ENCODE peak calls at places on chromosome 10, in five cellular contexts. One of them, this sample, is unnamed.
A peak's percentile ranks its signal among the peaks of the same experiment; 100 is the strongest.

GRCh38 chr10:126972622-126973414 is 67.6 kb downstream of the DOCK1 start:
- DNase-seq in GM12878: no peak
- DNase-seq in HepG2: peak; percentile 90
- DNase-seq in H1: no peak
- DNase-seq in K562: no peak
- DNase-seq in this sample: no peak

GRCh38 chr10:95832216-95833037 is 75.3 kb upstream of the CC2D2B start:
- DNase-seq in GM12878: peak; percentile 99
- DNase-seq in HepG2: no peak
- DNase-seq in H1: no peak
- DNase-seq in K562: no peak
- DNase-seq in this sample: no peak

GRCh38 chr10:120514035-120514620 is 57.1 kb downstream of the PLPP4 start:
- DNase-seq in GM12878: no peak
- DNase-seq in HepG2: peak; percentile 24
- DNase-seq in H1: peak; percentile 15
- DNase-seq in K562: peak; percentile 24
- DNase-seq in this sample: no peak

GRCh38 chr10:62244785-62245595 is 23.7 kb downstream of the RTKN2 start:
- DNase-seq in GM12878: peak; percentile 75
- DNase-seq in HepG2: peak; percentile 67
- DNase-seq in H1: no peak
- DNase-seq in K562: peak; percentile 14
- DNase-seq in this sample: peak; percentile 53

GRCh38 chr10:14705548-14706234 is 69.0 kb downstream of the FAM107B start:
- DNase-seq in GM12878: no peak
- DNase-seq in HepG2: no peak
- DNase-seq in H1: no peak
- DNase-seq in K562: no peak
- DNase-seq in this sample: no peak

GRCh38 chr10:37736120-37736519 is 121.3 kb downstream of the ZNF248 start:
- DNase-seq in GM12878: no peak
- DNase-seq in HepG2: no peak
- DNase-seq in H1: no peak
- DNase-seq in K562: no peak
- DNase-seq in this sample: no peak

GRCh38 chr10:85558533-85558932 is 808.1 kb downstream of the GRID1 start:
- DNase-seq in GM12878: no peak
- DNase-seq in HepG2: no peak
- DNase-seq in H1: no peak
- DNase-seq in K562: no peak
- DNase-seq in this sample: no peak

GRCh38 chr10:127500098-127500497 is 49.0 kb upstream of the NPS start:
- DNase-seq in GM12878: no peak
- DNase-seq in HepG2: no peak
- DNase-seq in H1: no peak
- DNase-seq in K562: no peak
- DNase-seq in this sample: no peak

GRCh38 chr10:86264481-86265231 is 101.9 kb downstream of the GRID1 start:
- DNase-seq in GM12878: no peak
- DNase-seq in HepG2: no peak
- DNase-seq in H1: no peak
- DNase-seq in K562: no peak
- DNase-seq in this sample: no peak

GRCh38 chr10:58412502-58412961 is 27.3 kb downstream of the TFAM start:
- DNase-seq in GM12878: no peak
- DNase-seq in HepG2: peak; percentile 30
- DNase-seq in H1: peak; percentile 36
- DNase-seq in K562: no peak
- DNase-seq in this sample: no peak

GRCh38 chr10:133245439-133246235 is 8.0 kb downstream of the VENTX start:
- DNase-seq in GM12878: no peak
- DNase-seq in HepG2: peak; percentile 41
- DNase-seq in H1: no peak
- DNase-seq in K562: peak; percentile 87
- DNase-seq in this sample: no peak

GRCh38 chr10:22427101-22427500 is 81.8 kb downstream of the SPAG6 start:
- DNase-seq in GM12878: no peak
- DNase-seq in HepG2: no peak
- DNase-seq in H1: no peak
- DNase-seq in K562: peak; percentile 24
- DNase-seq in this sample: peak; percentile 79
- TF ChIP-seq RAD21 in GM12878: no peak
- TF ChIP-seq RAD21 in HepG2: no peak
- TF ChIP-seq RAD21 in H1: no peak
- TF ChIP-seq RAD21 in K562: peak; percentile 17
- TF ChIP-seq RAD21 in this sample: no peak

GRCh38 chr10:21751341-21752310 is 217.6 kb downstream of the MLLT10 start:
- DNase-seq in GM12878: no peak
- DNase-seq in HepG2: no peak
- DNase-seq in H1: peak; percentile 66
- DNase-seq in K562: no peak
- DNase-seq in this sample: peak; percentile 44
- H3K27ac ChIP-seq in GM12878: no peak overlapping the region
- H3K27ac ChIP-seq in HepG2: no peak overlapping the region
- H3K27ac ChIP-seq in H1: peak overlapping the region; percentile 90
- H3K27ac ChIP-seq in K562: no peak overlapping the region
- H3K27ac ChIP-seq in this sample: peak overlapping the region; percentile 59

GRCh38 chr10:117553171-117553814 is 10.7 kb downstream of the EMX2 start:
- DNase-seq in GM12878: no peak
- DNase-seq in HepG2: no peak
- DNase-seq in H1: no peak
- DNase-seq in K562: no peak
- DNase-seq in this sample: no peak

GRCh38 chr10:117552156-117552620 is 9.6 kb downstream of the EMX2 start:
- DNase-seq in GM12878: no peak
- DNase-seq in HepG2: no peak
- DNase-seq in H1: no peak
- DNase-seq in K562: no peak
- DNase-seq in this sample: no peak

GRCh38 chr10:117551322-117552155 is 9.0 kb downstream of the EMX2 start:
- DNase-seq in GM12878: no peak
- DNase-seq in HepG2: no peak
- DNase-seq in H1: no peak
- DNase-seq in K562: no peak
- DNase-seq in this sample: no peak

GRCh38 chr10:117553815-117554172 is 11.2 kb downstream of the EMX2 start:
- DNase-seq in GM12878: no peak
- DNase-seq in HepG2: no peak
- DNase-seq in H1: no peak
- DNase-seq in K562: no peak
- DNase-seq in this sample: no peak

DNA sequence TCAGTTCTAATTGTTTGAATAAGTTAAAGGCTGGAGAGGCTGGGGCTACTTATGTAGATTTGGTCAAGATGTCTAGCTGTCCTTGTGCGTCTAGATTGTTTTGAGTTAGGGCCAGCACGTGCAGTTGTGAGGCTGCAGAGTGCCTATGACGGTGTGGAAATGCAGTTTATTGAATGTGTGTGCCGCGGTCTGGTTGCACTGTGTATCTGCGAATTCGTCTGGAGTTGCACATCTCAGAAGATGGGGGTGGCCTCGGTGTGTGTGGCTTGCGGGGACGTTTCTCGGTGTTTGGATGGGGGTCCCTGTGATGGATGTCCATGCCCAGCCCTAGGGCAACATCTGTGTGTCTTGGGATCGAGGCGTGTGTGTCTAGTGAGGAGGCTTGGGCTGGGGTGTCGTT is 10.2 kb downstream of the EMX2 start:
- DNase-seq in GM12878: no peak
- DNase-seq in HepG2: no peak
- DNase-seq in H1: no peak
- DNase-seq in K562: no peak
- DNase-seq in this sample: no peak
- TF ChIP-seq EZH2 in GM12878: peak; percentile 23
- TF ChIP-seq EZH2 in HepG2: no peak
- TF ChIP-seq EZH2 in H1: peak; percentile 69
- TF ChIP-seq EZH2 in K562: no peak
- TF ChIP-seq EZH2 in this sample: no peak

DNA sequence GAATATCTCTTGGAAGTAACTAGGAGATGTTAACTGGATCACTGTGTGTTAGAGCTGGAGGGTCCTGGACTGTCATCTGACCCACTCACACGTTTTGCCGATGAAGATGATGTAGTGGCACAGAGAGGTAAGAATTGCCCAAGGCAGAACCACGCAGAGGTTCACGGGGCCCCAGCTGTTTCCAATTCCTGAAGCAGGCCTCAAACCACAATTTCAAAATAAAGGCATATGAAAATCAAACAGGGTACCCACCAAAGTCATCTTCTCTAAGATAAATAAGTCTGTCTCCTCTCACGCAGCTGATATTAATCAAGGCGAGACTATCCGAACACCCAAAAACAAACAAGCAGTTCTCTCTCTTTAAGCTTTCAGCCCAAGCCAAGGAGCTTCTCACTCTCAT is 113.3 kb upstream of the JCAD start:
- DNase-seq in GM12878: no peak
- DNase-seq in HepG2: no peak
- DNase-seq in H1: no peak
- DNase-seq in K562: no peak
- DNase-seq in this sample: no peak
- TF ChIP-seq RAD21 in GM12878: no peak
- TF ChIP-seq RAD21 in HepG2: no peak
- TF ChIP-seq RAD21 in H1: no peak
- TF ChIP-seq RAD21 in K562: no peak
- TF ChIP-seq RAD21 in this sample: no peak

GRCh38 chr10:92238062-92238585 is 52.8 kb downstream of the CPEB3 start:
- DNase-seq in GM12878: no peak
- DNase-seq in HepG2: no peak
- DNase-seq in H1: no peak
- DNase-seq in K562: no peak
- DNase-seq in this sample: no peak
- H3K27ac ChIP-seq in GM12878: no peak overlapping the region
- H3K27ac ChIP-seq in HepG2: no peak overlapping the region
- H3K27ac ChIP-seq in H1: no peak overlapping the region
- H3K27ac ChIP-seq in K562: peak overlapping the region; percentile 25
- H3K27ac ChIP-seq in this sample: no peak overlapping the region

DNA sequence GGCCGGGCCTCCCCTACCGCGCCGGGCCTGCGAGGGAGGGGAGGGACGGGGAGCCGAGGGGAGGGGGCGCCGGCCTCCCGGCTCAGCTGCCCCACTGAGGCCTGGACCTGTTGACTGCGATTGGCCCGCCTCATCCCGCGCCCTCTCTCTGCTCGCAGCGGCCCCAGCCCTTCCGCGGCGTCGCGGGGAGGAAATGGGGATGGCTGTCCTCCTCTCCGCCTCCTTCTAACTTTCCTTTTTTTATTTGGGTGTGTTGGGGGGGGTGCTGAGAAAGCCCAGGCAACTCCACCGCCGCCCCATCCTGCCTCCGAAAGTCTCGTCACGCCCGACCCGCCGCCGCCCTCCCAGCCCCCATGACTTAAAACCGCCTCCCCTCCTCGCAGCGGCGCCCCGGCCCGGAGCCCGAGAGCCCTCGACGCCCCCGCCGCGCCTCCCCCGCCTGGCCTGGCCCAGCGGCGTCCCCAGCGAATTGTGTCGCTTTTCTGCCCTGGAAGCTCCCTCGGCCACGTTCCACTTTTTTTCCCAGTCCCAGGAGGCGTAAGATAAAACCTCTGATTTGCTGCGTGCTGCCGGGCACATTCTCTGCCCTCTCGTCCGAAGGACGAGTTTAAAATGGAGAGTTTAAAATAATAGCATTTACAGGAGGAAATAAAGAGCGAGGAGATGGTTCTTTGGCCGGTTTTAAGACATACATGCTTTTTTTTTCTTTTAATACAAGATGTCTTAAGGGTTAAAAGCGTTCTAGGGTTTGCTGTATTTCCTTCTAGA is 886 bp upstream of the SKIDA1 start:
- DNase-seq in GM12878: no peak
- DNase-seq in HepG2: peak; percentile 64
- DNase-seq in H1: no peak
- DNase-seq in K562: peak; percentile 60
- DNase-seq in this sample: no peak
- TF ChIP-seq EZH2 in GM12878: no peak
- TF ChIP-seq EZH2 in HepG2: no peak
- TF ChIP-seq EZH2 in H1: no peak
- TF ChIP-seq EZH2 in K562: no peak
- TF ChIP-seq EZH2 in this sample: no peak

This sample was measured in HCT116.